ENCODE peak calls at places on chromosomes 16 and 17, in five cellular contexts. V is PC-9, K is hepatocyte, D is SK-N-SH, E is HCT116. O is an unnamed sample. For H3K4me1, the result is how much of the 10 kb centered on the place peaks cover.

GRCh38 chr16:19589771-19590302 is 34.3 kb downstream of the VPS35L start:
- DNase-seq in V (no peak), K (no peak), D (no peak), E (no peak), O (no peak)

GRCh38 chr16:6615661-6616060 is 717.0 kb upstream of the RBFOX1 start:
- DNase-seq in V (no peak), K (no peak), D (no peak), E (no peak), O (no peak)

GRCh38 chr16:2150418-2151187 is 2.2 kb downstream of the RAB26 start:
- DNase-seq in V (peak), K (no peak), D (peak), E (no peak), O (peak)

GRCh38 chr16:49003022-49003421 is 278.6 kb downstream of the CBLN1 start:
- DNase-seq in V (no peak), K (no peak), D (peak), E (no peak), O (no peak)

GRCh38 chr16:76114681-76115080 is 162.5 kb upstream of the CNTNAP4 start:
- DNase-seq in V (no peak), K (no peak), D (no peak), E (no peak), O (no peak)

GRCh38 chr17:752620-753219 is 656 bp upstream of the GEMIN4 start:
- DNase-seq in V (peak), K (peak), D (peak), E (no peak), O (peak)

GRCh38 chr16:12570046-12570618 is 233.6 kb downstream of the CPPED1 start:
- DNase-seq in V (no peak), K (peak), D (no peak), E (no peak), O (no peak)

GRCh38 chr16:48720266-48720665 is 110.3 kb upstream of the N4BP1 start:
- DNase-seq in V (no peak), K (peak), D (no peak), E (no peak), O (peak)

GRCh38 chr17:27091043-27091497 is 202.8 kb upstream of the WSB1 start:
- DNase-seq in V (no peak), K (no peak), D (no peak), E (no peak), O (no peak)

GRCh38 chr17:50205111-50205821 is 3.8 kb upstream of the COL1A1 start:
- DNase-seq in V (no peak), K (no peak), D (no peak), E (no peak), O (no peak)
- H2AFZ ChIP-seq in V (no peak), K (no peak), D (no peak), E (no peak), O (no peak)

DNA sequence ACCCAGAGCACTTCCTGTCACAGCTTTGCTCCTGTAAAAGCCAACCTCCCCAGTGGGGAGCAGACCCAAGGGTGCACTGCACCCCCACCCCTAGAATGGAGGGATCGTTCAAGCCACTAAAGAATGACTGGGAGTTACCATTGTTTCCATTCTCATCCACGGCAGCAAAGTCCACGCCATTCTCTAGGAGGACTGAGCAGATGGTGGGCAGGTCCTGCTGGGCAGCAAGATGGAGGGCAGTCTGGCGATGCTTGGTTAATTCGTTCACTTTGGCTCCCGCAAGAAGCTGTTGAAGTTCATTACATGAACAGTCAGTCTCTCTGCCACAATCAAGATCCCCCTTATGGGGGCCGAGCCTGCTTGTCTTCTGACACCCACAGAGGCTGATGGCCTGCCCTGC is 30.8 kb downstream of the CYB5D2 start:
- DNase-seq in V (no peak), K (no peak), D (no peak), E (no peak), O (no peak)
- H3K27ac ChIP-seq in V (no peak), K (no peak), D (no peak), E (no peak), O (no peak)

GRCh38 chr17:78974635-78975591 is 4.8 kb downstream of the LGALS3BP start:
- DNase-seq in V (no peak), K (peak), D (no peak), E (peak), O (no peak)

GRCh38 chr17:78977992-78978973 is 1.4 kb downstream of the LGALS3BP start:
- DNase-seq in V (peak), K (no peak), D (peak), E (no peak), O (no peak)

GRCh38 chr17:78977681-78977943 is 2.1 kb downstream of the LGALS3BP start:
- DNase-seq in V (no peak), K (no peak), D (no peak), E (no peak), O (no peak)

GRCh38 chr17:78979780-78980623 is at the start of gene LGALS3BP:
- DNase-seq in V (peak), K (peak), D (peak), E (peak), O (peak)

DNA sequence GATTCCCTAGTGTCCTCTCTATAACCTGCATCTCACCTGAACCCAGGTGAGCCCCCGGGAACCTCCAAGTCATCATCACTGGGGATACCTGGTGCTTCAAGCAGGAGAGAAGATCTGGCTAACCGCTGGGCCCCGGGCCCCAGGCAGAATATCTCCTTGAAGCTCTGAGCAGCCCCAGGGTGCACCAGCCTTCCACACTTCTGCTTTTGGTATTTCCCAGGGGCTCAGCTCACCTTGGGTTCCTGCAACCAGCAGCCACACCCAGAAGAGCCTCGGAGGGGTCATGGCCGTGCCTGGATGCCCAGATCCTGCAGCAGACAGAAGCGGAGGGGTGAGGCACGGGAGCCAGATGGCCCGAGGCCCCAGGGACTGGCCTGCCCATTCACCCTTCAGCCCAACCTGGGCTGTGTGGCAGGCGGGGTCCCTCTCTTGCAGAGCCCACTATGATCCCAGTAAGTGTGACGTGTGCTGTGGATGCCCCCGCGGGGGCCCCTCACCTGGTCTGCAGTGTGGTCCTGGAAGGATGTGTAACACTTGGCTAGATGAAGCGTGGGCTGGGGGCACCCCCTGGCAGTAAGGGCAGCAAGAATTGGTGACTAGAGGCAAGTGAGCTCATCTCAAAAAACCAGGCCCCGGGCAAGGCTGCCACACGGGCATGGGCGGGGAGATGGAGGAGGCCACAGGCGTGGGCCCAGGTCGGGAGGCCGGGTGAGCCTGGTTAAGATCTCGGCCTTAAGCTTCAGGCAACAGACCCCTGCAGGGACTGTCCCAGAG is 2.6 kb downstream of the LGALS3BP start:
- DNase-seq in V (no peak), K (no peak), D (no peak), E (no peak), O (no peak)
- H3K4me1 ChIP-seq in V (under half), K (under half), D (half or more), E (half or more), O (under half)

DNA sequence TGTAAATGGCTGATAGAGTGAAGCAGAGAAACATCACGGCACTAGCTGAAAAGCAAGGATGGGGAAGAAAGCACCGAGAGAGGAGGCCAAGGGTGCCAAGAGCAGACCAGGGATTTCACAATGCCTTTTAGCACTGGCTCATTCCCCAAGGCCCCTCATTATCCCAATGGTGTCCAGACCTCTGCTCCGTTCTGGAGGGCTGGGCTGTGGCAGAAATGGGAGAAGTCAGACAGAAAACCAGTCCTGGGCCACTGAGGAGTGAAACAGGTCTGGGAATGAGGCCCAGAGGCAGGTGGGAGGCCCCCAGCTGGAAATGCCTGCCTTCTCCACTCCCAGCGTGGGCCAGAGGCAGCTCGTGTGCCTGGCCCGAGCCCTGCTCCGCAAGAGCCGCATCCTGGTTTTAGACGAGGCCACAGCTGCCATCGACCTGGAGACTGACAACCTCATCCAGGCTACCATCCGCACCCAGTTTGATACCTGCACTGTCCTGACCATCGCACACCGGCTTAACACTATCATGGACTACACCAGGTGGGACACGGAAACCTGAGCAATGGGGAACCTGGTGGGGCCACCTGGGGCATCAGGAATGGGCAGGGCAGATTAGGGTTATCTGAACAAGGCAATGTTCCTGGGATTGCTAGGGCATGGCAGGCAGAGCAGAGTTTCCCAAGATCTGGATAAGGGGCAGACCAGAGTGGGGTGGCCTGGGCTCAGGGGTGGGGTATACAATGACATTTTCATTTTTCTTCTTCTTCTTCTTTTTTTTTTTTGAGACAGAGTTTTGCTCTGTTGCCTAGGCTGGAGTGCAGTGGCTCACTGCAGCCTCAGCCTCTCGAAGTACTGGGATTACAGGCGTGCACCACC is 20.3 kb downstream of the ANKRD40 start:
- DNase-seq in V (no peak), K (peak), D (peak), E (no peak), O (peak)
- H2AFZ ChIP-seq in V (no peak), K (no peak), D (peak), E (no peak), O (no peak)

DNA sequence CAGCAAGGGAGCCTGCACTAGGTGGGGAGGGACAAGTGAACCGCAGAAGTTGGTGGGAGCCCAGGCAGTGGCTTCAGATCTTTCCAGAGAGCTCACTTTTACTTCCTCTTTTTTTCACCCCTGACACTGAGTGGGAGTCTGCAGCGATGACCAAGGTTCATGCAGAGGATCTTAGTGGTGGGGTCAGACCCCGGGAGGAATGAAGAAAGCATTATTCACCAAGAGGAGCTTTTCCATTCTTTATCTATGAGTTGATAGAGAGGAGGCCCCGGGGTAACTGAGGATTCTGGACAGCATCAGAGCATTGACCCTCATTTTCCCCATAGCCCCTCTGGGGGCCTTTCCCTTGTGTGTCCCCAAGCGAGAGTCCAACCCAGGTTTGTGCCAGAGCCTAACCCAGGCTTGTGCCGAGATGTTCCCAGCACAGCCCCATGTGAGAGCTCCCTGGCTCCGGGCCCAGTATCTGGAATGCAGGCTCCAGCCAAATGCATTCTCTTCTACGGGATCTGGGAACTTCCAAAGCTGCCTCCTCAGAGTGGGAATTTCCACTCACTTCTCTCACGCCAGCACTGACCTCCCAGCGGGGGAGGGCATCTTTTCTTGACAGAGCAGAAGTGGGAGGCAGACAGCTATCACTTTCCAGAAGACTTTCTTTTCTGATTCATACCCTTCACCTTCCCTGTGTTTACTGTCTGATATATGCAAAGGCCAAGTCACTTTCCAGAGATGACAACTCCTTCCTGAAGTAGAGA is 2.8 kb upstream of the CCL2 start:
- DNase-seq in V (no peak), K (peak), D (peak), E (no peak), O (no peak)
- H3K27ac ChIP-seq in V (no peak), K (peak), D (peak), E (no peak), O (no peak)

GRCh38 chr17:64632606-64633005 is 29.5 kb downstream of the SMURF2 start:
- DNase-seq in V (no peak), K (no peak), D (no peak), E (no peak), O (no peak)
- H3K4me1 ChIP-seq in V (half or more), K (under half), D (under half), E (half or more), O (under half)

DNA sequence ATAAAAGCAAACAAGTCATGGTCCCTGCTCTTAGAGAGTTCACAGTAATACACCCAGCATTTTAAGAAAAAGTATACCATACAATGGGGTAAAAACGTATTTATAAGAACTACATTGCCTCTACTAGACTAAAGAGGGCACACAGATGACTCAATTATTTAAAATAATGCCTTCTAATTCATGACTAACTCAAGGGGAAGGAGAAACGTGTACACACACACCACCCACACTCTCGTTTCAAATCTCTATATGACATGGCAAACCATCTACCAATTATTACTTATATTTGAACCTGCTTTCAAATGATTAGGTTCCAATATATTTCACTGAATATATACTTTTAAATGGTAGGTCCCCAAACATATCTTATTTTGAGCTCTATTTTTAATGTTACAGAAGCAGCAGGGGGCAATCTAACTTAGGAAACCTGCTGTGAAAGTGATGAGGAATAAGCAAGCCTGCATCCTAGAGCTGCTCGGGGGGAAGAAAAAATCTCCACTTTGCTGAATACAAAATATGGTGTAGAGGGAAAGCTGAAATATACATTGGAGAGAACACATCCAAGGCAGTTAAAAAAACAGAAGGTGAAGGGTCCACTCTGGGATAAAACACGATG is 232.4 kb upstream of the PSMD7 start:
- DNase-seq in V (no peak), K (no peak), D (peak), E (no peak), O (no peak)
- H2AFZ ChIP-seq in V (no peak), K (no peak), D (no peak), E (no peak), O (no peak)

GRCh38 chr16:85569615-85570212 is 43.4 kb upstream of the GSE1 start:
- DNase-seq in V (peak), K (no peak), D (peak), E (no peak), O (no peak)
- H3K27ac ChIP-seq in V (peak), K (peak), D (no peak), E (no peak), O (no peak)

GRCh38 chr16:67988675-67989074 is 8.4 kb upstream of the DPEP3 start:
- DNase-seq in V (no peak), K (no peak), D (no peak), E (no peak), O (no peak)
- H3K4me1 ChIP-seq in V (under half), K (under half), D (under half), E (under half), O (under half)

GRCh38 chr17:50892101-50892776 is 26.1 kb upstream of the TOB1 start:
- DNase-seq in V (no peak), K (no peak), D (no peak), E (no peak), O (no peak)

GRCh38 chr17:50890675-50891516 is 24.7 kb upstream of the TOB1 start:
- DNase-seq in V (peak), K (peak), D (no peak), E (peak), O (no peak)

GRCh38 chr17:50889528-50890118 is 23.5 kb upstream of the TOB1 start:
- DNase-seq in V (no peak), K (peak), D (no peak), E (no peak), O (no peak)

GRCh38 chr17:50893183-50893993 is 27.2 kb upstream of the TOB1 start:
- DNase-seq in V (no peak), K (no peak), D (no peak), E (peak), O (peak)

GRCh38 chr17:50891577-50891989 is 25.4 kb upstream of the TOB1 start:
- DNase-seq in V (no peak), K (no peak), D (no peak), E (no peak), O (no peak)
- H2AFZ ChIP-seq in V (no peak), K (no peak), D (no peak), E (no peak), O (no peak)

O was measured in neural progenitor cell.